ENCODE peak calls at places on chromosomes 1 and 21, in eight cellular contexts. One of them, this sample, is unnamed.

GRCh38 chr1:230979952-230980351 is 1.1 kb downstream of the ARV1 start:
- DNase-seq in IMR-90: no peak
- DNase-seq in mucosa of descending colon: no peak
- DNase-seq in activated CD4-positive, CD25-positive, alpha-beta regulatory T cell: no peak
- DNase-seq in foreskin fibroblast: no peak
- DNase-seq in NCI-H460: no peak
- DNase-seq in ovary: no peak
- DNase-seq in T-helper 1 cell: no peak
- DNase-seq in this sample: no peak

GRCh38 chr1:167273027-167273800 is 52.5 kb downstream of the POU2F1 start:
- DNase-seq in IMR-90: peak
- DNase-seq in mucosa of descending colon: no peak
- DNase-seq in activated CD4-positive, CD25-positive, alpha-beta regulatory T cell: no peak
- DNase-seq in foreskin fibroblast: peak
- DNase-seq in NCI-H460: no peak
- DNase-seq in ovary: no peak
- DNase-seq in T-helper 1 cell: no peak
- DNase-seq in this sample: peak

GRCh38 chr1:200029035-200029623 is 1.6 kb downstream of the NR5A2 start:
- DNase-seq in IMR-90: peak
- DNase-seq in mucosa of descending colon: peak
- DNase-seq in activated CD4-positive, CD25-positive, alpha-beta regulatory T cell: no peak
- DNase-seq in foreskin fibroblast: peak
- DNase-seq in NCI-H460: peak
- DNase-seq in ovary: no peak
- DNase-seq in T-helper 1 cell: no peak
- DNase-seq in this sample: peak

GRCh38 chr1:76764638-76765572 is 102.4 kb upstream of the ST6GALNAC5 start:
- DNase-seq in IMR-90: no peak
- DNase-seq in mucosa of descending colon: peak
- DNase-seq in activated CD4-positive, CD25-positive, alpha-beta regulatory T cell: no peak
- DNase-seq in foreskin fibroblast: no peak
- DNase-seq in NCI-H460: no peak
- DNase-seq in ovary: no peak
- DNase-seq in T-helper 1 cell: no peak
- DNase-seq in this sample: no peak

GRCh38 chr1:22773981-22774471 is 63.4 kb downstream of the EPHB2 start:
- DNase-seq in IMR-90: peak
- DNase-seq in mucosa of descending colon: peak
- DNase-seq in activated CD4-positive, CD25-positive, alpha-beta regulatory T cell: no peak
- DNase-seq in foreskin fibroblast: peak
- DNase-seq in NCI-H460: no peak
- DNase-seq in ovary: peak
- DNase-seq in T-helper 1 cell: no peak
- DNase-seq in this sample: no peak

GRCh38 chr1:20483833-20484525 is 2.0 kb downstream of the CAMK2N1 start:
- DNase-seq in IMR-90: peak
- DNase-seq in mucosa of descending colon: peak
- DNase-seq in activated CD4-positive, CD25-positive, alpha-beta regulatory T cell: no peak
- DNase-seq in foreskin fibroblast: no peak
- DNase-seq in NCI-H460: no peak
- DNase-seq in ovary: peak
- DNase-seq in T-helper 1 cell: no peak
- DNase-seq in this sample: peak

GRCh38 chr1:211734791-211735190 is 59.4 kb upstream of the NEK2 start:
- DNase-seq in IMR-90: no peak
- DNase-seq in mucosa of descending colon: peak
- DNase-seq in activated CD4-positive, CD25-positive, alpha-beta regulatory T cell: no peak
- DNase-seq in foreskin fibroblast: no peak
- DNase-seq in NCI-H460: no peak
- DNase-seq in ovary: no peak
- DNase-seq in T-helper 1 cell: no peak
- DNase-seq in this sample: no peak

GRCh38 chr1:169348356-169349036 is 19.1 kb downstream of the NME7 start:
- DNase-seq in IMR-90: peak
- DNase-seq in mucosa of descending colon: no peak
- DNase-seq in activated CD4-positive, CD25-positive, alpha-beta regulatory T cell: no peak
- DNase-seq in foreskin fibroblast: peak
- DNase-seq in NCI-H460: peak
- DNase-seq in ovary: no peak
- DNase-seq in T-helper 1 cell: no peak
- DNase-seq in this sample: peak

GRCh38 chr1:114122891-114123621 is 30.6 kb downstream of the SYT6 start:
- DNase-seq in IMR-90: peak
- DNase-seq in mucosa of descending colon: no peak
- DNase-seq in activated CD4-positive, CD25-positive, alpha-beta regulatory T cell: no peak
- DNase-seq in foreskin fibroblast: peak
- DNase-seq in NCI-H460: no peak
- DNase-seq in ovary: no peak
- DNase-seq in T-helper 1 cell: no peak
- DNase-seq in this sample: no peak

GRCh38 chr1:230228234-230228897 is 161.3 kb downstream of the GALNT2 start:
- DNase-seq in IMR-90: no peak
- DNase-seq in mucosa of descending colon: no peak
- DNase-seq in activated CD4-positive, CD25-positive, alpha-beta regulatory T cell: no peak
- DNase-seq in foreskin fibroblast: no peak
- DNase-seq in NCI-H460: no peak
- DNase-seq in ovary: no peak
- DNase-seq in T-helper 1 cell: no peak
- DNase-seq in this sample: no peak

GRCh38 chr1:192251735-192252134 is 65.1 kb upstream of the RGS21 start:
- DNase-seq in IMR-90: no peak
- DNase-seq in mucosa of descending colon: no peak
- DNase-seq in activated CD4-positive, CD25-positive, alpha-beta regulatory T cell: no peak
- DNase-seq in foreskin fibroblast: no peak
- DNase-seq in NCI-H460: no peak
- DNase-seq in ovary: no peak
- DNase-seq in T-helper 1 cell: no peak
- DNase-seq in this sample: no peak

GRCh38 chr21:36504067-36505058 is 24.4 kb upstream of the CLDN14 start:
- DNase-seq in IMR-90: peak
- DNase-seq in mucosa of descending colon: no peak
- DNase-seq in activated CD4-positive, CD25-positive, alpha-beta regulatory T cell: no peak
- DNase-seq in foreskin fibroblast: peak
- DNase-seq in NCI-H460: peak
- DNase-seq in ovary: peak
- DNase-seq in T-helper 1 cell: no peak
- DNase-seq in this sample: peak

GRCh38 chr1:174448531-174448883 is 743 bp downstream of the GPR52 start:
- DNase-seq in IMR-90: no peak
- DNase-seq in mucosa of descending colon: no peak
- DNase-seq in activated CD4-positive, CD25-positive, alpha-beta regulatory T cell: no peak
- DNase-seq in foreskin fibroblast: no peak
- DNase-seq in NCI-H460: no peak
- DNase-seq in ovary: no peak
- DNase-seq in T-helper 1 cell: no peak
- DNase-seq in this sample: no peak

GRCh38 chr21:21159253-21159899 is 161.2 kb downstream of the NCAM2 start:
- DNase-seq in IMR-90: peak
- DNase-seq in mucosa of descending colon: no peak
- DNase-seq in activated CD4-positive, CD25-positive, alpha-beta regulatory T cell: no peak
- DNase-seq in foreskin fibroblast: no peak
- DNase-seq in NCI-H460: no peak
- DNase-seq in ovary: no peak
- DNase-seq in T-helper 1 cell: no peak
- DNase-seq in this sample: no peak

GRCh38 chr1:194495434-194495833 is 1309.0 kb upstream of the B3GALT2 start:
- DNase-seq in IMR-90: no peak
- DNase-seq in mucosa of descending colon: no peak
- DNase-seq in activated CD4-positive, CD25-positive, alpha-beta regulatory T cell: no peak
- DNase-seq in foreskin fibroblast: no peak
- DNase-seq in NCI-H460: no peak
- DNase-seq in ovary: no peak
- DNase-seq in T-helper 1 cell: no peak
- DNase-seq in this sample: no peak

GRCh38 chr1:16727190-16728111 is 12.9 kb upstream of the RNU1-4 start:
- DNase-seq in IMR-90: peak
- DNase-seq in mucosa of descending colon: peak
- DNase-seq in activated CD4-positive, CD25-positive, alpha-beta regulatory T cell: peak
- DNase-seq in foreskin fibroblast: no peak
- DNase-seq in NCI-H460: peak
- DNase-seq in ovary: peak
- DNase-seq in T-helper 1 cell: no peak
- DNase-seq in this sample: no peak

GRCh38 chr1:23216771-23217420 is 406 bp downstream of the HTR1D start:
- DNase-seq in IMR-90: no peak
- DNase-seq in mucosa of descending colon: peak
- DNase-seq in activated CD4-positive, CD25-positive, alpha-beta regulatory T cell: no peak
- DNase-seq in foreskin fibroblast: no peak
- DNase-seq in NCI-H460: no peak
- DNase-seq in ovary: peak
- DNase-seq in T-helper 1 cell: no peak
- DNase-seq in this sample: no peak

GRCh38 chr1:53551428-53551995 is 92.3 kb downstream of the DMRTB1 start:
- DNase-seq in IMR-90: no peak
- DNase-seq in mucosa of descending colon: peak
- DNase-seq in activated CD4-positive, CD25-positive, alpha-beta regulatory T cell: no peak
- DNase-seq in foreskin fibroblast: no peak
- DNase-seq in NCI-H460: no peak
- DNase-seq in ovary: peak
- DNase-seq in T-helper 1 cell: no peak
- DNase-seq in this sample: no peak

GRCh38 chr1:243575070-243575469 is 275.0 kb downstream of the AKT3 start:
- DNase-seq in IMR-90: peak
- DNase-seq in mucosa of descending colon: no peak
- DNase-seq in activated CD4-positive, CD25-positive, alpha-beta regulatory T cell: no peak
- DNase-seq in foreskin fibroblast: peak
- DNase-seq in NCI-H460: no peak
- DNase-seq in ovary: no peak
- DNase-seq in T-helper 1 cell: no peak
- DNase-seq in this sample: no peak

GRCh38 chr1:52674497-52675384 is 23.4 kb downstream of the COA7 start:
- DNase-seq in IMR-90: peak
- DNase-seq in mucosa of descending colon: no peak
- DNase-seq in activated CD4-positive, CD25-positive, alpha-beta regulatory T cell: no peak
- DNase-seq in foreskin fibroblast: no peak
- DNase-seq in NCI-H460: no peak
- DNase-seq in ovary: no peak
- DNase-seq in T-helper 1 cell: no peak
- DNase-seq in this sample: no peak

GRCh38 chr21:45507523-45507875 is 34.7 kb downstream of the SLC19A1 start:
- DNase-seq in IMR-90: no peak
- DNase-seq in mucosa of descending colon: no peak
- DNase-seq in activated CD4-positive, CD25-positive, alpha-beta regulatory T cell: no peak
- DNase-seq in foreskin fibroblast: no peak
- DNase-seq in NCI-H460: no peak
- DNase-seq in ovary: peak
- DNase-seq in T-helper 1 cell: no peak
- DNase-seq in this sample: no peak

GRCh38 chr1:2875677-2876531 is 74.4 kb upstream of the TTC34 start:
- DNase-seq in IMR-90: no peak
- DNase-seq in mucosa of descending colon: no peak
- DNase-seq in activated CD4-positive, CD25-positive, alpha-beta regulatory T cell: no peak
- DNase-seq in foreskin fibroblast: no peak
- DNase-seq in NCI-H460: peak
- DNase-seq in ovary: no peak
- DNase-seq in T-helper 1 cell: no peak
- DNase-seq in this sample: no peak

GRCh38 chr21:38520511-38520910 is 22.2 kb upstream of the ERG start:
- DNase-seq in IMR-90: no peak
- DNase-seq in mucosa of descending colon: no peak
- DNase-seq in activated CD4-positive, CD25-positive, alpha-beta regulatory T cell: no peak
- DNase-seq in foreskin fibroblast: no peak
- DNase-seq in NCI-H460: no peak
- DNase-seq in ovary: no peak
- DNase-seq in T-helper 1 cell: no peak
- DNase-seq in this sample: no peak

This sample was measured in HCEC 1CT.